ENCODE peak calls at places on chromosomes 13 and 19, in six cellular contexts. Z is Peyer's patch, O is neural progenitor cell, E is psoas muscle, I is mesenchymal stem cell, A is thyroid gland. P is an unnamed sample. For H3K4me1, the result is how much of the 10 kb centered on the place peaks cover.

GRCh38 chr19:29687244-29687896 is 22.1 kb downstream of the PLEKHF1 start:
- DNase-seq in Z (peak), O (no peak), E (peak), I (peak), A (no peak), P (no peak)

GRCh38 chr13:42594577-42595571 is 20.9 kb downstream of the TNFSF11 start:
- DNase-seq in Z (peak), O (peak), E (no peak), I (peak), A (peak), P (no peak)

GRCh38 chr19:35119578-35119977 is 4.0 kb downstream of the FXYD3 start:
- DNase-seq in Z (no peak), O (no peak), E (no peak), I (no peak), A (no peak), P (no peak)

GRCh38 chr13:73096173-73097117 is 37.6 kb downstream of the KLF5 start:
- DNase-seq in Z (no peak), O (no peak), E (no peak), I (no peak), A (peak), P (no peak)

GRCh38 chr19:46689358-46689757 is 27.6 kb downstream of the PRKD2 start:
- DNase-seq in Z (no peak), O (no peak), E (no peak), I (no peak), A (no peak), P (no peak)

GRCh38 chr13:46170687-46171086 is 11.3 kb downstream of the LCP1 start:
- DNase-seq in Z (no peak), O (no peak), E (no peak), I (peak), A (no peak), P (no peak)

GRCh38 chr19:20503536-20503935 is 62.0 kb downstream of the ZNF737 start:
- DNase-seq in Z (no peak), O (no peak), E (no peak), I (no peak), A (peak), P (no peak)

GRCh38 chr13:21670006-21670882 is 629 bp upstream of the FGF9 start:
- DNase-seq in Z (peak), O (peak), E (peak), I (peak), A (peak), P (peak)

GRCh38 chr13:84315527-84315926 is 433.3 kb upstream of the SLITRK1 start:
- DNase-seq in Z (no peak), O (peak), E (no peak), I (no peak), A (no peak), P (no peak)
- H3K27ac ChIP-seq in Z (no peak), O (no peak), E (no peak), I (no peak), A (no peak), P (no peak)

GRCh38 chr19:4371209-4371897 is 28.0 kb downstream of the MPND start:
- DNase-seq in Z (no peak), O (no peak), E (peak), I (no peak), A (peak), P (no peak)
- H3K4me1 ChIP-seq in Z (half or more), O (under half), E (half or more), I (half or more), A (half or more), P (half or more)

GRCh38 chr19:1284979-1285736 is 515 bp upstream of the EFNA2 start:
- DNase-seq in Z (no peak), O (peak), E (no peak), I (no peak), A (no peak), P (no peak)
- H3K27ac ChIP-seq in Z (peak), O (no peak), E (no peak), I (no peak), A (no peak), P (no peak)

GRCh38 chr19:948842-949496 is 23.1 kb downstream of the ARID3A start:
- DNase-seq in Z (peak), O (no peak), E (no peak), I (no peak), A (no peak), P (no peak)
- H3K4me1 ChIP-seq in Z (under half), O (under half), E (under half), I (half or more), A (under half), P (under half)

GRCh38 chr19:3672575-3672948 is 27.7 kb downstream of the PIP5K1C start:
- DNase-seq in Z (no peak), O (no peak), E (no peak), I (no peak), A (no peak), P (no peak)

GRCh38 chr19:3671680-3672574 is 28.3 kb downstream of the PIP5K1C start:
- DNase-seq in Z (no peak), O (no peak), E (no peak), I (peak), A (no peak), P (no peak)

GRCh38 chr19:3670258-3670795 is 29.9 kb downstream of the PIP5K1C start:
- DNase-seq in Z (peak), O (peak), E (peak), I (peak), A (peak), P (no peak)

GRCh38 chr19:3669616-3670257 is 30.5 kb downstream of the PIP5K1C start:
- DNase-seq in Z (no peak), O (no peak), E (no peak), I (no peak), A (no peak), P (no peak)

GRCh38 chr19:3670796-3671679 is 29.2 kb downstream of the PIP5K1C start:
- DNase-seq in Z (peak), O (no peak), E (peak), I (peak), A (peak), P (peak)
- H3K27ac ChIP-seq in Z (peak), O (peak), E (peak), I (peak), A (peak), P (peak)

GRCh38 chr19:4082172-4082571 is 15.5 kb upstream of the ZBTB7A start:
- DNase-seq in Z (no peak), O (no peak), E (no peak), I (no peak), A (no peak), P (peak)
- H3K4me1 ChIP-seq in Z (under half), O (under half), E (under half), I (under half), A (under half), P (under half)

GRCh38 chr13:55652657-55653056 is 1488.1 kb upstream of the PRR20A start:
- DNase-seq in Z (no peak), O (peak), E (no peak), I (no peak), A (no peak), P (no peak)

GRCh38 chr13:55653497-55653896 is 1487.2 kb upstream of the PRR20A start:
- DNase-seq in Z (no peak), O (no peak), E (no peak), I (no peak), A (no peak), P (no peak)

GRCh38 chr13:55649485-55649884 is 1491.2 kb upstream of the PRR20A start:
- DNase-seq in Z (no peak), O (no peak), E (no peak), I (no peak), A (no peak), P (no peak)

GRCh38 chr13:55654243-55654642 is 1486.5 kb upstream of the PRR20A start:
- DNase-seq in Z (no peak), O (no peak), E (no peak), I (no peak), A (no peak), P (no peak)
- H3K27ac ChIP-seq in Z (no peak), O (no peak), E (no peak), I (no peak), A (no peak), P (no peak)